ENCODE peak calls at places on chromosomes 16 and 17, in ten cellular contexts. One of them, this sample, is unnamed.

GRCh38 chr17:33976816-33977215 is 278.3 kb upstream of the CCL2 start:
- DNase-seq in transverse colon: no peak
- DNase-seq in GM12892: no peak
- DNase-seq in stomach: no peak
- DNase-seq in tibial nerve: no peak
- DNase-seq in ovary: no peak
- DNase-seq in endothelial cell of umbilical vein: no peak
- DNase-seq in uterus: no peak
- DNase-seq in prostate gland: no peak
- DNase-seq in A549: no peak
- DNase-seq in this sample: no peak

GRCh38 chr16:71383054-71383773 is 24.7 kb downstream of the CALB2 start:
- DNase-seq in transverse colon: no peak
- DNase-seq in GM12892: no peak
- DNase-seq in stomach: no peak
- DNase-seq in tibial nerve: no peak
- DNase-seq in ovary: no peak
- DNase-seq in endothelial cell of umbilical vein: no peak
- DNase-seq in uterus: no peak
- DNase-seq in prostate gland: no peak
- DNase-seq in A549: no peak
- DNase-seq in this sample: no peak

GRCh38 chr17:31579265-31579664 is 187.8 kb downstream of the RAB11FIP4 start:
- DNase-seq in transverse colon: no peak
- DNase-seq in GM12892: no peak
- DNase-seq in stomach: peak
- DNase-seq in tibial nerve: no peak
- DNase-seq in ovary: peak
- DNase-seq in endothelial cell of umbilical vein: peak
- DNase-seq in uterus: no peak
- DNase-seq in prostate gland: no peak
- DNase-seq in A549: no peak
- DNase-seq in this sample: no peak

GRCh38 chr16:56068816-56069215 is 122.5 kb upstream of the GNAO1 start:
- DNase-seq in transverse colon: no peak
- DNase-seq in GM12892: no peak
- DNase-seq in stomach: no peak
- DNase-seq in tibial nerve: no peak
- DNase-seq in ovary: no peak
- DNase-seq in endothelial cell of umbilical vein: no peak
- DNase-seq in uterus: no peak
- DNase-seq in prostate gland: no peak
- DNase-seq in A549: no peak
- DNase-seq in this sample: no peak

GRCh38 chr16:57141822-57142631 is 43.8 kb downstream of the PSME3IP1 start:
- DNase-seq in transverse colon: no peak
- DNase-seq in GM12892: peak
- DNase-seq in stomach: no peak
- DNase-seq in tibial nerve: no peak
- DNase-seq in ovary: no peak
- DNase-seq in endothelial cell of umbilical vein: no peak
- DNase-seq in uterus: no peak
- DNase-seq in prostate gland: no peak
- DNase-seq in A549: no peak
- DNase-seq in this sample: no peak

GRCh38 chr17:28567604-28568003 is 3.7 kb downstream of the PIGS start:
- DNase-seq in transverse colon: no peak
- DNase-seq in GM12892: peak
- DNase-seq in stomach: no peak
- DNase-seq in tibial nerve: no peak
- DNase-seq in ovary: no peak
- DNase-seq in endothelial cell of umbilical vein: no peak
- DNase-seq in uterus: no peak
- DNase-seq in prostate gland: no peak
- DNase-seq in A549: no peak
- DNase-seq in this sample: no peak

GRCh38 chr17:56009795-56010715 is 143.2 kb upstream of the ANKFN1 start:
- DNase-seq in transverse colon: no peak
- DNase-seq in GM12892: no peak
- DNase-seq in stomach: no peak
- DNase-seq in tibial nerve: no peak
- DNase-seq in ovary: no peak
- DNase-seq in endothelial cell of umbilical vein: no peak
- DNase-seq in uterus: no peak
- DNase-seq in prostate gland: no peak
- DNase-seq in A549: no peak
- DNase-seq in this sample: no peak

GRCh38 chr17:74354123-74354522 is 7.5 kb downstream of the BTBD17 start:
- DNase-seq in transverse colon: peak
- DNase-seq in GM12892: peak
- DNase-seq in stomach: peak
- DNase-seq in tibial nerve: no peak
- DNase-seq in ovary: no peak
- DNase-seq in endothelial cell of umbilical vein: no peak
- DNase-seq in uterus: no peak
- DNase-seq in prostate gland: no peak
- DNase-seq in A549: peak
- DNase-seq in this sample: no peak

GRCh38 chr17:34499576-34499975 is 79.8 kb upstream of the TMEM132E start:
- DNase-seq in transverse colon: no peak
- DNase-seq in GM12892: no peak
- DNase-seq in stomach: no peak
- DNase-seq in tibial nerve: no peak
- DNase-seq in ovary: no peak
- DNase-seq in endothelial cell of umbilical vein: peak
- DNase-seq in uterus: no peak
- DNase-seq in prostate gland: no peak
- DNase-seq in A549: peak
- DNase-seq in this sample: peak

GRCh38 chr17:75109047-75109406 is 742 bp upstream of the ARMC7 start:
- DNase-seq in transverse colon: no peak
- DNase-seq in GM12892: no peak
- DNase-seq in stomach: no peak
- DNase-seq in tibial nerve: no peak
- DNase-seq in ovary: no peak
- DNase-seq in endothelial cell of umbilical vein: no peak
- DNase-seq in uterus: no peak
- DNase-seq in prostate gland: no peak
- DNase-seq in A549: no peak
- DNase-seq in this sample: no peak

GRCh38 chr17:44804301-44805061 is 25.6 kb downstream of the GJC1 start:
- DNase-seq in transverse colon: peak
- DNase-seq in GM12892: no peak
- DNase-seq in stomach: no peak
- DNase-seq in tibial nerve: no peak
- DNase-seq in ovary: no peak
- DNase-seq in endothelial cell of umbilical vein: no peak
- DNase-seq in uterus: peak
- DNase-seq in prostate gland: no peak
- DNase-seq in A549: no peak
- DNase-seq in this sample: no peak

GRCh38 chr17:69350911-69351310 is 24.0 kb upstream of the ABCA5 start:
- DNase-seq in transverse colon: no peak
- DNase-seq in GM12892: no peak
- DNase-seq in stomach: no peak
- DNase-seq in tibial nerve: no peak
- DNase-seq in ovary: no peak
- DNase-seq in endothelial cell of umbilical vein: no peak
- DNase-seq in uterus: no peak
- DNase-seq in prostate gland: no peak
- DNase-seq in A549: no peak
- DNase-seq in this sample: no peak
- TF ChIP-seq POLR2A in transverse colon: no peak
- TF ChIP-seq POLR2A in GM12892: no peak
- TF ChIP-seq POLR2A in stomach: no peak
- TF ChIP-seq POLR2A in tibial nerve: no peak
- TF ChIP-seq POLR2A in ovary: no peak
- TF ChIP-seq POLR2A in endothelial cell of umbilical vein: no peak
- TF ChIP-seq POLR2A in uterus: no peak
- TF ChIP-seq POLR2A in prostate gland: no peak
- TF ChIP-seq POLR2A in A549: no peak
- TF ChIP-seq POLR2A in this sample: no peak

GRCh38 chr16:644556-644955 is 2.9 kb downstream of the MCRIP2 start:
- DNase-seq in transverse colon: no peak
- DNase-seq in GM12892: no peak
- DNase-seq in stomach: no peak
- DNase-seq in tibial nerve: no peak
- DNase-seq in ovary: no peak
- DNase-seq in endothelial cell of umbilical vein: no peak
- DNase-seq in uterus: no peak
- DNase-seq in prostate gland: no peak
- DNase-seq in A549: no peak
- DNase-seq in this sample: no peak

GRCh38 chr16:647173-647902 is 1.8 kb upstream of the WDR90 start:
- DNase-seq in transverse colon: peak
- DNase-seq in GM12892: no peak
- DNase-seq in stomach: peak
- DNase-seq in tibial nerve: no peak
- DNase-seq in ovary: no peak
- DNase-seq in endothelial cell of umbilical vein: no peak
- DNase-seq in uterus: no peak
- DNase-seq in prostate gland: no peak
- DNase-seq in A549: no peak
- DNase-seq in this sample: no peak

GRCh38 chr16:646679-647172 is 2.4 kb upstream of the WDR90 start:
- DNase-seq in transverse colon: no peak
- DNase-seq in GM12892: no peak
- DNase-seq in stomach: no peak
- DNase-seq in tibial nerve: no peak
- DNase-seq in ovary: no peak
- DNase-seq in endothelial cell of umbilical vein: no peak
- DNase-seq in uterus: no peak
- DNase-seq in prostate gland: no peak
- DNase-seq in A549: no peak
- DNase-seq in this sample: no peak

GRCh38 chr16:648071-648785 is 937 bp upstream of the WDR90 start:
- DNase-seq in transverse colon: peak
- DNase-seq in GM12892: peak
- DNase-seq in stomach: peak
- DNase-seq in tibial nerve: no peak
- DNase-seq in ovary: no peak
- DNase-seq in endothelial cell of umbilical vein: no peak
- DNase-seq in uterus: no peak
- DNase-seq in prostate gland: peak
- DNase-seq in A549: peak
- DNase-seq in this sample: no peak

GRCh38 chr16:645852-646678 is 3.1 kb upstream of the WDR90 start:
- DNase-seq in transverse colon: peak
- DNase-seq in GM12892: no peak
- DNase-seq in stomach: peak
- DNase-seq in tibial nerve: no peak
- DNase-seq in ovary: no peak
- DNase-seq in endothelial cell of umbilical vein: no peak
- DNase-seq in uterus: no peak
- DNase-seq in prostate gland: no peak
- DNase-seq in A549: no peak
- DNase-seq in this sample: peak
- TF ChIP-seq POLR2A in transverse colon: peak
- TF ChIP-seq POLR2A in GM12892: no peak
- TF ChIP-seq POLR2A in stomach: no peak
- TF ChIP-seq POLR2A in tibial nerve: no peak
- TF ChIP-seq POLR2A in ovary: no peak
- TF ChIP-seq POLR2A in endothelial cell of umbilical vein: no peak
- TF ChIP-seq POLR2A in uterus: no peak
- TF ChIP-seq POLR2A in prostate gland: no peak
- TF ChIP-seq POLR2A in A549: no peak
- TF ChIP-seq POLR2A in this sample: no peak

GRCh38 chr16:65538945-65539344 is 417.1 kb upstream of the CDH11 start:
- DNase-seq in transverse colon: no peak
- DNase-seq in GM12892: no peak
- DNase-seq in stomach: no peak
- DNase-seq in tibial nerve: no peak
- DNase-seq in ovary: no peak
- DNase-seq in endothelial cell of umbilical vein: no peak
- DNase-seq in uterus: no peak
- DNase-seq in prostate gland: no peak
- DNase-seq in A549: no peak
- DNase-seq in this sample: no peak

GRCh38 chr16:65537336-65537735 is 415.5 kb upstream of the CDH11 start:
- DNase-seq in transverse colon: no peak
- DNase-seq in GM12892: no peak
- DNase-seq in stomach: no peak
- DNase-seq in tibial nerve: no peak
- DNase-seq in ovary: no peak
- DNase-seq in endothelial cell of umbilical vein: no peak
- DNase-seq in uterus: no peak
- DNase-seq in prostate gland: no peak
- DNase-seq in A549: no peak
- DNase-seq in this sample: no peak

GRCh38 chr16:65546353-65546791 is 424.5 kb upstream of the CDH11 start:
- DNase-seq in transverse colon: no peak
- DNase-seq in GM12892: no peak
- DNase-seq in stomach: no peak
- DNase-seq in tibial nerve: no peak
- DNase-seq in ovary: no peak
- DNase-seq in endothelial cell of umbilical vein: peak
- DNase-seq in uterus: no peak
- DNase-seq in prostate gland: no peak
- DNase-seq in A549: no peak
- DNase-seq in this sample: no peak

GRCh38 chr16:65543781-65544740 is 422.2 kb upstream of the CDH11 start:
- DNase-seq in transverse colon: no peak
- DNase-seq in GM12892: no peak
- DNase-seq in stomach: no peak
- DNase-seq in tibial nerve: no peak
- DNase-seq in ovary: no peak
- DNase-seq in endothelial cell of umbilical vein: no peak
- DNase-seq in uterus: no peak
- DNase-seq in prostate gland: no peak
- DNase-seq in A549: no peak
- DNase-seq in this sample: no peak

DNA sequence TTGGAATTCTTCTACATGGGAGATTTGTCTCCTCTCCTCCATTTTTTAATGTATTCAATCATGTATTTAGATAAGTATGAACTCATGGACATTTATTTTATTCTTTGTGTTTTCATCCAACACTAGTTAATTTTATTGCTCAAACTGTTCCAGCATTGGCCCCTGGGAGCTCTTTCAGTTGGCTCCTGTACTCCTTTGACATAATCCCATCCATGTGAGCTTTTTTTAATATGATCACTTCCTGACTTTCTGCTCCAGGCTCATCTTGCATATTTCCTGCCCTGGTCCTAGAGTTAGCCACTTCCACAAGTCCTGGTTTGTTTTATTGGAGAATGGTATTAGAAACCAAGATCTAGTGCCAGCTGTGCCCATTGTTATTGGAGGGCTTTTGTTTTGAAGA is 419.1 kb upstream of the CDH11 start:
- DNase-seq in transverse colon: no peak
- DNase-seq in GM12892: no peak
- DNase-seq in stomach: no peak
- DNase-seq in tibial nerve: no peak
- DNase-seq in ovary: no peak
- DNase-seq in endothelial cell of umbilical vein: no peak
- DNase-seq in uterus: no peak
- DNase-seq in prostate gland: no peak
- DNase-seq in A549: no peak
- DNase-seq in this sample: no peak
- TF ChIP-seq POLR2A in transverse colon: no peak
- TF ChIP-seq POLR2A in GM12892: no peak
- TF ChIP-seq POLR2A in stomach: no peak
- TF ChIP-seq POLR2A in tibial nerve: no peak
- TF ChIP-seq POLR2A in ovary: no peak
- TF ChIP-seq POLR2A in endothelial cell of umbilical vein: no peak
- TF ChIP-seq POLR2A in uterus: no peak
- TF ChIP-seq POLR2A in prostate gland: no peak
- TF ChIP-seq POLR2A in A549: no peak
- TF ChIP-seq POLR2A in this sample: no peak

GRCh38 chr17:7650509-7651096 is at the start of gene ATP1B2:
- DNase-seq in transverse colon: peak
- DNase-seq in GM12892: peak
- DNase-seq in stomach: peak
- DNase-seq in tibial nerve: peak
- DNase-seq in ovary: peak
- DNase-seq in endothelial cell of umbilical vein: peak
- DNase-seq in uterus: peak
- DNase-seq in prostate gland: peak
- DNase-seq in A549: peak
- DNase-seq in this sample: no peak
- TF ChIP-seq POLR2A in transverse colon: no peak
- TF ChIP-seq POLR2A in GM12892: no peak
- TF ChIP-seq POLR2A in stomach: no peak
- TF ChIP-seq POLR2A in tibial nerve: no peak
- TF ChIP-seq POLR2A in ovary: no peak
- TF ChIP-seq POLR2A in endothelial cell of umbilical vein: no peak
- TF ChIP-seq POLR2A in uterus: no peak
- TF ChIP-seq POLR2A in prostate gland: no peak
- TF ChIP-seq POLR2A in A549: no peak
- TF ChIP-seq POLR2A in this sample: no peak

This sample was measured in H54.